ENCODE peak calls at places on chromosomes 12 and 14, in ten cellular contexts. V, X, J, R, Q, G, C, T, L and U are unnamed samples.

GRCh38 chr12:84874125-84874824 is 38.3 kb downstream of the SLC6A15 start:
- DNase-seq in J (peak), V (peak), C (no peak), Q (peak), T (no peak), X (peak), L (peak), R (peak), G (peak), U (peak)

GRCh38 chr12:111775205-111776193 is 8.8 kb downstream of the ALDH2 start:
- DNase-seq in J (peak), V (no peak), T (no peak), R (no peak), Q (no peak), X (peak), G (peak), L (no peak), C (peak), U (no peak)

GRCh38 chr12:92363295-92364146 is 217.9 kb upstream of the BTG1 start:
- DNase-seq in L (no peak), C (no peak), J (peak), Q (peak), V (peak), X (peak), G (no peak), T (no peak), R (no peak), U (peak)

GRCh38 chr14:24329736-24330135 is 5.1 kb downstream of the ADCY4 start:
- DNase-seq in C (peak), Q (no peak), X (peak), R (no peak), V (peak), L (no peak), T (no peak), G (no peak), J (no peak), U (no peak)

GRCh38 chr14:55075628-55076027 is 24.2 kb downstream of the MAPK1IP1L start:
- DNase-seq in V (peak), G (no peak), C (no peak), J (no peak), X (no peak), T (no peak), L (no peak), R (peak), Q (peak), U (no peak)

GRCh38 chr14:73426877-73427276 is 31.5 kb downstream of the NUMB start:
- DNase-seq in Q (peak), J (peak), R (no peak), G (no peak), V (no peak), L (no peak), T (no peak), C (no peak), X (no peak), U (no peak)

GRCh38 chr12:26406391-26406790 is 211.0 kb downstream of the SSPN start:
- DNase-seq in V (no peak), C (no peak), R (no peak), J (no peak), Q (no peak), G (no peak), X (no peak), T (no peak), L (no peak), U (no peak)

GRCh38 chr12:94140556-94140955 is 7.8 kb upstream of the PLXNC1 start:
- DNase-seq in C (no peak), G (peak), T (peak), X (no peak), V (peak), Q (peak), J (peak), R (peak), L (no peak), U (peak)

GRCh38 chr12:57868870-57869609 is 22.5 kb upstream of the CTDSP2 start:
- DNase-seq in V (no peak), T (no peak), Q (no peak), C (peak), G (no peak), X (no peak), L (peak), R (no peak), J (no peak), U (no peak)

GRCh38 chr14:99029916-99030305 is 242.1 kb downstream of the BCL11B start:
- DNase-seq in T (no peak), L (no peak), J (no peak), X (no peak), V (no peak), R (no peak), Q (no peak), C (no peak), G (no peak), U (no peak)

GRCh38 chr12:28161697-28162096 is 28.6 kb upstream of the CCDC91 start:
- DNase-seq in T (no peak), Q (no peak), G (no peak), R (no peak), C (no peak), L (no peak), V (no peak), J (no peak), X (no peak), U (no peak)

GRCh38 chr12:74286254-74286653 is 251.4 kb upstream of the ATXN7L3B start:
- DNase-seq in L (no peak), J (no peak), V (no peak), C (no peak), X (no peak), Q (no peak), R (no peak), G (no peak), T (no peak), U (no peak)

GRCh38 chr12:70724444-70724843 is 87.2 kb upstream of the PTPRB start:
- DNase-seq in Q (peak), V (peak), L (no peak), T (no peak), G (no peak), R (no peak), J (no peak), C (no peak), X (no peak), U (no peak)

GRCh38 chr12:119780786-119781434 is 96.2 kb downstream of the CIT start:
- DNase-seq in X (no peak), L (peak), C (no peak), V (no peak), T (peak), G (no peak), J (peak), Q (peak), R (peak), U (no peak)

GRCh38 chr14:22871962-22872832 is 657 bp downstream of the LRP10 start:
- DNase-seq in L (peak), Q (peak), J (peak), G (peak), V (peak), X (peak), C (peak), R (peak), T (peak), U (peak)

GRCh38 chr14:41986726-41987125 is 380.1 kb downstream of the LRFN5 start:
- DNase-seq in L (no peak), X (no peak), C (no peak), T (no peak), V (no peak), R (no peak), G (no peak), J (peak), Q (no peak), U (no peak)

GRCh38 chr14:20714593-20715250 is 26.2 kb downstream of the ANG start:
- DNase-seq in X (no peak), R (no peak), C (peak), T (no peak), V (no peak), Q (peak), L (no peak), G (no peak), J (peak), U (no peak)

GRCh38 chr14:54709444-54709843 is 142.5 kb downstream of the SAMD4A start:
- DNase-seq in R (no peak), C (no peak), J (no peak), V (peak), X (no peak), T (no peak), L (no peak), G (no peak), Q (no peak), U (no peak)

GRCh38 chr12:130571089-130571488 is 145.0 kb downstream of the RIMBP2 start:
- DNase-seq in R (no peak), Q (no peak), J (no peak), T (no peak), C (no peak), V (peak), L (no peak), G (no peak), X (no peak), U (no peak)

GRCh38 chr14:63524537-63525155 is 18.5 kb downstream of the PPP2R5E start:
- DNase-seq in R (no peak), X (no peak), V (peak), C (no peak), J (no peak), Q (no peak), T (no peak), G (no peak), L (no peak), U (no peak)

GRCh38 chr14:103186894-103187586 is 63.8 kb downstream of the TNFAIP2 start:
- DNase-seq in R (no peak), X (no peak), J (no peak), G (no peak), Q (no peak), C (no peak), V (no peak), L (no peak), T (peak), U (no peak)